ENCODE peak calls at places on chromosomes 5 and 9, in five cellular contexts. One of them, this sample, is unnamed.
A peak's percentile ranks its signal among the peaks of the same experiment; 100 is the strongest.

GRCh38 chr9:94971378-94972131 is 245.1 kb downstream of the AOPEP start:
- DNase-seq in cardiac muscle cell: no peak
- DNase-seq in PC-3: no peak
- DNase-seq in psoas muscle: no peak
- DNase-seq in left lung: no peak
- DNase-seq in this sample: no peak

GRCh38 chr9:27212621-27213020 is 84.3 kb downstream of the EQTN start:
- DNase-seq in cardiac muscle cell: no peak
- DNase-seq in psoas muscle: no peak
- DNase-seq in left lung: peak; percentile 53
- DNase-seq in PC-3: no peak
- DNase-seq in this sample: no peak

GRCh38 chr5:50657044-50657443 is 9.4 kb upstream of the PARP8 start:
- DNase-seq in PC-3: no peak
- DNase-seq in left lung: no peak
- DNase-seq in cardiac muscle cell: no peak
- DNase-seq in psoas muscle: no peak
- DNase-seq in this sample: no peak

GRCh38 chr5:32753051-32753450 is 41.9 kb downstream of the NPR3 start:
- DNase-seq in psoas muscle: no peak
- DNase-seq in PC-3: no peak
- DNase-seq in cardiac muscle cell: no peak
- DNase-seq in left lung: no peak
- DNase-seq in this sample: no peak

GRCh38 chr9:126430124-126430523 is 103.5 kb downstream of the MVB12B start:
- DNase-seq in cardiac muscle cell: no peak
- DNase-seq in PC-3: no peak
- DNase-seq in left lung: no peak
- DNase-seq in psoas muscle: no peak
- DNase-seq in this sample: no peak

GRCh38 chr9:133771486-133772482 is 33.6 kb upstream of the SARDH start:
- DNase-seq in PC-3: no peak
- DNase-seq in cardiac muscle cell: no peak
- DNase-seq in psoas muscle: peak; percentile 46
- DNase-seq in left lung: peak; percentile 76
- DNase-seq in this sample: no peak

GRCh38 chr5:134659456-134659855 is 10.9 kb downstream of the SEC24A start:
- DNase-seq in psoas muscle: no peak
- DNase-seq in cardiac muscle cell: no peak
- DNase-seq in PC-3: no peak
- DNase-seq in left lung: no peak
- DNase-seq in this sample: no peak

GRCh38 chr9:18394847-18395355 is 79.1 kb upstream of the ADAMTSL1 start:
- DNase-seq in PC-3: no peak
- DNase-seq in cardiac muscle cell: no peak
- DNase-seq in psoas muscle: no peak
- DNase-seq in left lung: no peak
- DNase-seq in this sample: no peak

GRCh38 chr9:119368681-119369581 is at the start of gene BRINP1:
- DNase-seq in PC-3: no peak
- DNase-seq in left lung: peak; percentile 76
- DNase-seq in psoas muscle: peak; percentile 45
- DNase-seq in cardiac muscle cell: peak; percentile 90
- DNase-seq in this sample: peak; percentile 22

GRCh38 chr5:113404269-113404668 is 30.5 kb downstream of the TSSK1B start:
- DNase-seq in PC-3: no peak
- DNase-seq in psoas muscle: no peak
- DNase-seq in left lung: no peak
- DNase-seq in cardiac muscle cell: no peak
- DNase-seq in this sample: no peak

GRCh38 chr5:143649869-143650268 is 162.1 kb upstream of the HMHB1 start:
- DNase-seq in PC-3: no peak
- DNase-seq in psoas muscle: no peak
- DNase-seq in left lung: no peak
- DNase-seq in cardiac muscle cell: no peak
- DNase-seq in this sample: no peak

GRCh38 chr5:96037128-96037527 is 75.5 kb upstream of the ELL2 start:
- DNase-seq in PC-3: peak; percentile 80
- DNase-seq in cardiac muscle cell: no peak
- DNase-seq in psoas muscle: no peak
- DNase-seq in left lung: no peak
- DNase-seq in this sample: peak; percentile 60
- H3K27ac ChIP-seq in PC-3: peak overlapping the region; percentile 98
- H3K27ac ChIP-seq in cardiac muscle cell: no peak overlapping the region
- H3K27ac ChIP-seq in psoas muscle: no peak overlapping the region
- H3K27ac ChIP-seq in left lung: no peak overlapping the region
- H3K27ac ChIP-seq in this sample: peak overlapping the region; percentile 92

GRCh38 chr5:124519396-124519795 is 227.0 kb downstream of the ZNF608 start:
- DNase-seq in psoas muscle: no peak
- DNase-seq in left lung: no peak
- DNase-seq in PC-3: no peak
- DNase-seq in cardiac muscle cell: peak; percentile 61
- DNase-seq in this sample: no peak
- H3K27ac ChIP-seq in psoas muscle: peak overlapping the region; percentile 43
- H3K27ac ChIP-seq in left lung: no peak overlapping the region
- H3K27ac ChIP-seq in PC-3: no peak overlapping the region
- H3K27ac ChIP-seq in cardiac muscle cell: peak overlapping the region; percentile 73
- H3K27ac ChIP-seq in this sample: no peak overlapping the region

GRCh38 chr5:76325876-76326491 is 77.1 kb upstream of the IQGAP2 start:
- DNase-seq in left lung: no peak
- DNase-seq in psoas muscle: no peak
- DNase-seq in PC-3: no peak
- DNase-seq in cardiac muscle cell: no peak
- DNase-seq in this sample: no peak
- H3K27ac ChIP-seq in left lung: no peak overlapping the region
- H3K27ac ChIP-seq in psoas muscle: no peak overlapping the region
- H3K27ac ChIP-seq in PC-3: no peak overlapping the region
- H3K27ac ChIP-seq in cardiac muscle cell: peak overlapping the region; percentile 90
- H3K27ac ChIP-seq in this sample: no peak overlapping the region

GRCh38 chr5:172807766-172808311 is 26.2 kb upstream of the ERGIC1 start:
- DNase-seq in left lung: no peak
- DNase-seq in psoas muscle: no peak
- DNase-seq in cardiac muscle cell: no peak
- DNase-seq in PC-3: no peak
- DNase-seq in this sample: no peak

GRCh38 chr5:172805018-172805683 is 28.9 kb upstream of the ERGIC1 start:
- DNase-seq in psoas muscle: no peak
- DNase-seq in cardiac muscle cell: no peak
- DNase-seq in PC-3: no peak
- DNase-seq in left lung: no peak
- DNase-seq in this sample: no peak

GRCh38 chr5:172809774-172810173 is 24.3 kb upstream of the ERGIC1 start:
- DNase-seq in cardiac muscle cell: no peak
- DNase-seq in PC-3: no peak
- DNase-seq in psoas muscle: no peak
- DNase-seq in left lung: no peak
- DNase-seq in this sample: no peak

GRCh38 chr5:172805736-172806255 is 28.3 kb upstream of the ERGIC1 start:
- DNase-seq in left lung: no peak
- DNase-seq in PC-3: no peak
- DNase-seq in cardiac muscle cell: no peak
- DNase-seq in psoas muscle: no peak
- DNase-seq in this sample: no peak

GRCh38 chr5:172806897-172807672 is 27.0 kb upstream of the ERGIC1 start:
- DNase-seq in left lung: peak; percentile 96
- DNase-seq in cardiac muscle cell: peak; percentile 53
- DNase-seq in PC-3: peak; percentile 75
- DNase-seq in psoas muscle: peak; percentile 93
- DNase-seq in this sample: peak; percentile 75
- H3K27ac ChIP-seq in left lung: peak overlapping the region; percentile 82
- H3K27ac ChIP-seq in cardiac muscle cell: peak overlapping the region; percentile 27
- H3K27ac ChIP-seq in PC-3: peak overlapping the region; percentile 84
- H3K27ac ChIP-seq in psoas muscle: peak overlapping the region; percentile 72
- H3K27ac ChIP-seq in this sample: peak overlapping the region; percentile 78

DNA sequence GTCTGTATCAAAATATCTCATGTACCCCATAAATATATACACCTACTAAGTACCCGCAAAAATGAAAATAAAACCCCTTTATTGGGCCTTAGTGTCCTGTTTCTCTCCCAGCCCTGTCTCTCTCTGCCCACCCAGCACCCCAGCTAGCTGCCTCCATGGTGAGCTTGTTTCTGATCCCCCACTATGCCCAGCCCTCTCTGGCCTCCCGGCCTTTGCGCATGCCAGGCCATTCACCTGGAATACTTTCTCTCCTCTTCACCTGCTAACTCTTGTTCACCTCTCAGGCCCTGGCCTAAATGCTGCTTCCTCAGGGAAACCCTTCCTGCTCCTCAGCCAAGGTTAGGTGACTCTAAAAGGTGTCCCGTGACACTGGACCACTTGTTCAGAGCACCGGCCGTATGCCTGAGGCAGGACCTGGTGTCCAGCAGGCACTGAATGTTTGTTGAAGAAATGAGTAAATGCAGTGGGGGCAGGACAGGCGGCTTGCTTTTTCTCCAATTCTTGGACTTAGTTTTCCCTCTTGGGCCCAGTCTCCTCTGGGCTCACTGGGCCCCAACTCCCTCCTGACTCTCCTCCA is 58.5 kb downstream of the PSD2 start:
- DNase-seq in cardiac muscle cell: no peak
- DNase-seq in PC-3: no peak
- DNase-seq in left lung: peak; percentile 43
- DNase-seq in psoas muscle: no peak
- DNase-seq in this sample: no peak
- H3K27ac ChIP-seq in cardiac muscle cell: no peak overlapping the region
- H3K27ac ChIP-seq in PC-3: no peak overlapping the region
- H3K27ac ChIP-seq in left lung: no peak overlapping the region
- H3K27ac ChIP-seq in psoas muscle: no peak overlapping the region
- H3K27ac ChIP-seq in this sample: no peak overlapping the region

DNA sequence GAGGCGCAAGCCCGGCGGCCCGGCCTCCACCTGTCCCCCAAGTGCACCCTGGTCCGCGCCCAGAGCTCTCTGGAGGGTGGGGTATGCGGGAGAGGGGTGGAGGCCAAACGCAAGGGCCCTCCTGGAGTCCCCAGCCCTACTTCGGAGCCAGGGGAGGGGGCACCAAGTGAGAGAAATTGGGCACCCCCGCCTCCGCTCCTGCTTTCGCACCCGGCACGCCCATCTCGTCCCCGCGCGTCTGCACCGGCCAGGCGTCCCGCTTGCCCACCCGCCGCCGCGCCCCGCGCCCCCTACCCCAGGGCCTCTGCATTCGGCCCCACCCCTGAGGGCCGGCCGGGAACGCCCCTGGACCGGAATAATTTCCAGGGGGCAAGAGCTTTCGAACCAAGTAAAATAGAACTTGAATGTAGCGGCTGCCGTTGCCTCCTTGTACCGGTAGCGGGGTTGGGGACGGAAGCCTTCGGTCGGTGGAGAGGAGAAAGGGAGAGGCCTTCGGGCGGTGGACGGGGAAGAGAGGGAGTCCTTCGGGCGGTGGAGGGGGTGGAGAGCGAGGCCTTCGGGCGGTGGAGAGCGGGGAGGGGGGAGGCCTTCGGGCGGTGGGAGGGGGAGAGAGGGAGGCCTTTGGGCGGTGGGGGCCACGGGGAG is 694 bp upstream of the PHPT1 start:
- DNase-seq in left lung: no peak
- DNase-seq in psoas muscle: no peak
- DNase-seq in PC-3: peak; percentile 31
- DNase-seq in cardiac muscle cell: peak; percentile 64
- DNase-seq in this sample: no peak
- H3K27ac ChIP-seq in left lung: peak overlapping the region; percentile 90
- H3K27ac ChIP-seq in psoas muscle: peak overlapping the region; percentile 91
- H3K27ac ChIP-seq in PC-3: peak overlapping the region; percentile 79
- H3K27ac ChIP-seq in cardiac muscle cell: peak overlapping the region; percentile 90
- H3K27ac ChIP-seq in this sample: peak overlapping the region; percentile 90